ENCODE peak calls at places on chromosome 9, in eight cellular contexts. One of them, this sample, is unnamed.

GRCh38 chr9:129359871-129360536 is 181.9 kb upstream of the IER5L start:
- DNase-seq in RPMI7951: no peak
- DNase-seq in mucosa of gallbladder: no peak
- DNase-seq in naive thymus-derived CD8-positive, alpha-beta T cell: no peak
- DNase-seq in activated CD4-positive, CD25-positive, alpha-beta regulatory T cell: no peak
- DNase-seq in Right ventricle myocardium inferior: no peak
- DNase-seq in tibial artery: no peak
- DNase-seq in GM06990: no peak
- DNase-seq in this sample: no peak

GRCh38 chr9:127943746-127944145 is 6.1 kb upstream of the DPM2 start:
- DNase-seq in activated CD4-positive, CD25-positive, alpha-beta regulatory T cell: peak
- DNase-seq in mucosa of gallbladder: peak
- DNase-seq in Right ventricle myocardium inferior: peak
- DNase-seq in tibial artery: peak
- DNase-seq in RPMI7951: peak
- DNase-seq in GM06990: peak
- DNase-seq in naive thymus-derived CD8-positive, alpha-beta T cell: peak
- DNase-seq in this sample: peak

GRCh38 chr9:128553695-128554094 is 1.3 kb downstream of the SPTAN1 start:
- DNase-seq in Right ventricle myocardium inferior: no peak
- DNase-seq in activated CD4-positive, CD25-positive, alpha-beta regulatory T cell: no peak
- DNase-seq in naive thymus-derived CD8-positive, alpha-beta T cell: no peak
- DNase-seq in tibial artery: no peak
- DNase-seq in RPMI7951: peak
- DNase-seq in GM06990: no peak
- DNase-seq in mucosa of gallbladder: no peak
- DNase-seq in this sample: no peak

GRCh38 chr9:116075191-116075590 is 78.4 kb upstream of the PAPPA start:
- DNase-seq in Right ventricle myocardium inferior: no peak
- DNase-seq in GM06990: no peak
- DNase-seq in mucosa of gallbladder: no peak
- DNase-seq in tibial artery: no peak
- DNase-seq in naive thymus-derived CD8-positive, alpha-beta T cell: no peak
- DNase-seq in activated CD4-positive, CD25-positive, alpha-beta regulatory T cell: no peak
- DNase-seq in RPMI7951: peak
- DNase-seq in this sample: no peak

GRCh38 chr9:14768561-14769234 is 46.2 kb upstream of the CER1 start:
- DNase-seq in activated CD4-positive, CD25-positive, alpha-beta regulatory T cell: no peak
- DNase-seq in tibial artery: no peak
- DNase-seq in mucosa of gallbladder: no peak
- DNase-seq in naive thymus-derived CD8-positive, alpha-beta T cell: no peak
- DNase-seq in GM06990: no peak
- DNase-seq in Right ventricle myocardium inferior: no peak
- DNase-seq in RPMI7951: peak
- DNase-seq in this sample: peak

GRCh38 chr9:91426123-91426745 is 2.6 kb upstream of the NFIL3 start:
- DNase-seq in GM06990: no peak
- DNase-seq in activated CD4-positive, CD25-positive, alpha-beta regulatory T cell: no peak
- DNase-seq in RPMI7951: peak
- DNase-seq in tibial artery: no peak
- DNase-seq in mucosa of gallbladder: no peak
- DNase-seq in naive thymus-derived CD8-positive, alpha-beta T cell: no peak
- DNase-seq in Right ventricle myocardium inferior: no peak
- DNase-seq in this sample: no peak

GRCh38 chr9:126755325-126755875 is 49.4 kb upstream of the ZBTB43 start:
- DNase-seq in mucosa of gallbladder: no peak
- DNase-seq in GM06990: no peak
- DNase-seq in naive thymus-derived CD8-positive, alpha-beta T cell: no peak
- DNase-seq in Right ventricle myocardium inferior: no peak
- DNase-seq in tibial artery: no peak
- DNase-seq in RPMI7951: no peak
- DNase-seq in activated CD4-positive, CD25-positive, alpha-beta regulatory T cell: no peak
- DNase-seq in this sample: no peak

GRCh38 chr9:107487521-107488399 is 1.8 kb downstream of the KLF4 start:
- DNase-seq in naive thymus-derived CD8-positive, alpha-beta T cell: no peak
- DNase-seq in RPMI7951: no peak
- DNase-seq in GM06990: peak
- DNase-seq in Right ventricle myocardium inferior: peak
- DNase-seq in mucosa of gallbladder: peak
- DNase-seq in activated CD4-positive, CD25-positive, alpha-beta regulatory T cell: no peak
- DNase-seq in tibial artery: peak
- DNase-seq in this sample: peak

GRCh38 chr9:28620661-28621060 is 1047.4 kb upstream of the C9orf72 start:
- DNase-seq in RPMI7951: no peak
- DNase-seq in naive thymus-derived CD8-positive, alpha-beta T cell: no peak
- DNase-seq in tibial artery: no peak
- DNase-seq in GM06990: no peak
- DNase-seq in Right ventricle myocardium inferior: no peak
- DNase-seq in activated CD4-positive, CD25-positive, alpha-beta regulatory T cell: no peak
- DNase-seq in mucosa of gallbladder: no peak
- DNase-seq in this sample: no peak

GRCh38 chr9:107983191-107983603 is 493.6 kb upstream of the KLF4 start:
- DNase-seq in mucosa of gallbladder: no peak
- DNase-seq in tibial artery: peak
- DNase-seq in naive thymus-derived CD8-positive, alpha-beta T cell: no peak
- DNase-seq in RPMI7951: no peak
- DNase-seq in GM06990: no peak
- DNase-seq in Right ventricle myocardium inferior: no peak
- DNase-seq in activated CD4-positive, CD25-positive, alpha-beta regulatory T cell: no peak
- DNase-seq in this sample: no peak

GRCh38 chr9:111094433-111095421 is 56.5 kb upstream of the LPAR1 start:
- DNase-seq in Right ventricle myocardium inferior: no peak
- DNase-seq in mucosa of gallbladder: peak
- DNase-seq in RPMI7951: peak
- DNase-seq in tibial artery: peak
- DNase-seq in GM06990: no peak
- DNase-seq in activated CD4-positive, CD25-positive, alpha-beta regulatory T cell: no peak
- DNase-seq in naive thymus-derived CD8-positive, alpha-beta T cell: no peak
- DNase-seq in this sample: peak

GRCh38 chr9:12774861-12775367 is at the start of gene LURAP1L:
- DNase-seq in RPMI7951: peak
- DNase-seq in mucosa of gallbladder: peak
- DNase-seq in Right ventricle myocardium inferior: no peak
- DNase-seq in GM06990: no peak
- DNase-seq in tibial artery: peak
- DNase-seq in activated CD4-positive, CD25-positive, alpha-beta regulatory T cell: no peak
- DNase-seq in naive thymus-derived CD8-positive, alpha-beta T cell: no peak
- DNase-seq in this sample: peak

GRCh38 chr9:72946821-72947220 is 6.0 kb downstream of the ALDH1A1 start:
- DNase-seq in naive thymus-derived CD8-positive, alpha-beta T cell: no peak
- DNase-seq in activated CD4-positive, CD25-positive, alpha-beta regulatory T cell: no peak
- DNase-seq in RPMI7951: no peak
- DNase-seq in tibial artery: no peak
- DNase-seq in mucosa of gallbladder: no peak
- DNase-seq in Right ventricle myocardium inferior: no peak
- DNase-seq in GM06990: no peak
- DNase-seq in this sample: no peak